ENCODE peak calls at places on chromosomes 3 and 15, in six cellular contexts. One of them, this sample, is unnamed.

GRCh38 chr3:141853146-141853690 is 23.2 kb upstream of the ATP1B3 start:
- DNase-seq in fibroblast of lung: no peak
- DNase-seq in neuronal stem cell: no peak
- DNase-seq in hepatocyte: no peak
- DNase-seq in SK-N-SH: no peak
- DNase-seq in K562: no peak
- DNase-seq in this sample: no peak

GRCh38 chr15:69081310-69082004 is 67.0 kb downstream of the NOX5 start:
- DNase-seq in fibroblast of lung: peak; percentile 72
- DNase-seq in neuronal stem cell: no peak
- DNase-seq in hepatocyte: no peak
- DNase-seq in SK-N-SH: no peak
- DNase-seq in K562: no peak
- DNase-seq in this sample: peak; percentile 44

GRCh38 chr3:119662604-119663377 is 2.4 kb upstream of the POPDC2 start:
- DNase-seq in fibroblast of lung: peak; percentile 31
- DNase-seq in neuronal stem cell: no peak
- DNase-seq in hepatocyte: no peak
- DNase-seq in SK-N-SH: no peak
- DNase-seq in K562: no peak
- DNase-seq in this sample: no peak

GRCh38 chr3:78580691-78581090 is 1187.1 kb downstream of the ROBO1 start:
- DNase-seq in fibroblast of lung: peak; percentile 17
- DNase-seq in neuronal stem cell: no peak
- DNase-seq in hepatocyte: peak; percentile 5
- DNase-seq in SK-N-SH: no peak
- DNase-seq in K562: no peak
- DNase-seq in this sample: no peak

GRCh38 chr3:197031315-197032285 is 2.0 kb upstream of the MELTF start:
- DNase-seq in fibroblast of lung: peak; percentile 98
- DNase-seq in neuronal stem cell: no peak
- DNase-seq in hepatocyte: peak; percentile 95
- DNase-seq in SK-N-SH: no peak
- DNase-seq in K562: peak; percentile 87
- DNase-seq in this sample: peak; percentile 95

GRCh38 chr3:12363397-12364195 is 74.7 kb downstream of the PPARG start:
- DNase-seq in fibroblast of lung: peak; percentile 55
- DNase-seq in neuronal stem cell: no peak
- DNase-seq in hepatocyte: no peak
- DNase-seq in SK-N-SH: no peak
- DNase-seq in K562: no peak
- DNase-seq in this sample: no peak

GRCh38 chr3:181384970-181385369 is 326.8 kb upstream of the SOX2 start:
- DNase-seq in fibroblast of lung: no peak
- DNase-seq in neuronal stem cell: no peak
- DNase-seq in hepatocyte: no peak
- DNase-seq in SK-N-SH: no peak
- DNase-seq in K562: no peak
- DNase-seq in this sample: no peak

GRCh38 chr3:23312866-23313265 is 109.7 kb downstream of the UBE2E2 start:
- DNase-seq in fibroblast of lung: peak; percentile 23
- DNase-seq in neuronal stem cell: no peak
- DNase-seq in hepatocyte: no peak
- DNase-seq in SK-N-SH: no peak
- DNase-seq in K562: no peak
- DNase-seq in this sample: no peak

GRCh38 chr3:55951371-55951770 is 464.3 kb upstream of the WNT5A start:
- DNase-seq in fibroblast of lung: no peak
- DNase-seq in neuronal stem cell: no peak
- DNase-seq in hepatocyte: no peak
- DNase-seq in SK-N-SH: no peak
- DNase-seq in K562: no peak
- DNase-seq in this sample: no peak

GRCh38 chr15:92306662-92307061 is 87.0 kb upstream of the ST8SIA2 start:
- DNase-seq in fibroblast of lung: peak; percentile 9
- DNase-seq in neuronal stem cell: peak; percentile 46
- DNase-seq in hepatocyte: peak; percentile 48
- DNase-seq in SK-N-SH: peak; percentile 52
- DNase-seq in K562: peak; percentile 12
- DNase-seq in this sample: no peak

GRCh38 chr3:194976049-194976451 is 290.4 kb downstream of the FAM43A start:
- DNase-seq in fibroblast of lung: no peak
- DNase-seq in neuronal stem cell: no peak
- DNase-seq in hepatocyte: no peak
- DNase-seq in SK-N-SH: no peak
- DNase-seq in K562: no peak
- DNase-seq in this sample: no peak

GRCh38 chr15:69450968-69451695 is 1.5 kb upstream of the RPLP1 start:
- DNase-seq in fibroblast of lung: no peak
- DNase-seq in neuronal stem cell: no peak
- DNase-seq in hepatocyte: no peak
- DNase-seq in SK-N-SH: no peak
- DNase-seq in K562: no peak
- DNase-seq in this sample: no peak

GRCh38 chr3:42247576-42248027 is 18.4 kb downstream of the CCK start:
- DNase-seq in fibroblast of lung: peak; percentile 36
- DNase-seq in neuronal stem cell: peak; percentile 77
- DNase-seq in hepatocyte: peak; percentile 78
- DNase-seq in SK-N-SH: peak; percentile 58
- DNase-seq in K562: peak; percentile 66
- DNase-seq in this sample: peak; percentile 64

GRCh38 chr3:8938021-8938420 is 25.3 kb downstream of the RAD18 start:
- DNase-seq in fibroblast of lung: peak; percentile 57
- DNase-seq in neuronal stem cell: no peak
- DNase-seq in hepatocyte: peak; percentile 16
- DNase-seq in SK-N-SH: no peak
- DNase-seq in K562: peak; percentile 16
- DNase-seq in this sample: no peak

GRCh38 chr3:135987647-135988046 is 22.1 kb downstream of the PPP2R3A start:
- DNase-seq in fibroblast of lung: no peak
- DNase-seq in neuronal stem cell: no peak
- DNase-seq in hepatocyte: no peak
- DNase-seq in SK-N-SH: no peak
- DNase-seq in K562: no peak
- DNase-seq in this sample: no peak

DNA sequence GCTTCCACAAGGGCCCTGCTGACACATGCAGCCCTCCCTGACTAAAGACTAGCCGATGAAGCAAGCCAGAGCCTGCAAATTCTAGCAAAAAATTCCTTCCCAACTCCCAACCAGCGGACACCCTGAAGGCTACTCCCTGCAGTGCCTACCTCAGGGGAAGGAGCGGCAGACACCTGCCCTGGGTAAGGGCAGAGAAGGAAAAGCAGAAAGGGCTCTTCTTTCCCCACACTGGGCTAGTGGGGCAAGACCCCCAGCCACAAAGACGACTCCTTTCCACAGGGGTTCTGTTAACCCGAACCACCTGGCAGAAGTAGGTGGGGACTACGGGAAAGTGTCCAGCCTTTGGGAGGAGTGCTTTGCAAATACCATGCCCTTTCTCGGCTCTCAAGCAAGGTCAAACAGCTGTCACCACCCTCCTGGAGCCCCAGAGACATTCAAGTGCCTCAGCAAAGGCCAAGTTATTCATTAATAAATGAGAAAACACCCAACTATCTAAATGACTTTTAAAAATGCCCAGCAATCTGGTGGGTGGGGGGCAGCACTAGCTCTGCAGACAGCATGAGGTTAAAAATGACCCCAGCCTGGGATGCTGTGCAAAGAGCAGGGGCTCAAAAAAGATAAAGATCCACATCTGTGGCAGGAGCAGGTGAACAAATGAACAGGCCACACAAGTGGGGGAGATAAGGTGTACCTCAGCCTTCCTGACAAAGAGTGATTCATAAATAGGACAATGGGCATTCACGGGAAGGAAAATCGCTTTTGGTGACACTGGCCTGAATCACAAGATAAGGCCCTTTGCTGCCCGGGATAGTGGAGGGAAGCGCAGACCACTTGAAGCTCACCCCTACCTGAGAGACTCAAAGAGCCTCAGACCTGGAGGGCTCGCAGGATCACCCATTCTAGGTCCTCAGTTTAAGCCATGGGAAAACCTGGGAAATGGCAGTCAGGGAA is 33.0 kb downstream of the CCDC12 start:
- DNase-seq in fibroblast of lung: no peak
- DNase-seq in neuronal stem cell: no peak
- DNase-seq in hepatocyte: peak; percentile 61
- DNase-seq in SK-N-SH: no peak
- DNase-seq in K562: no peak
- DNase-seq in this sample: peak; percentile 70
- H3K4me1 ChIP-seq in fibroblast of lung: no peaks in the 10 kb centered on the region
- H3K4me1 ChIP-seq in neuronal stem cell: peaks cover 5% of the 10 kb centered on the region
- H3K4me1 ChIP-seq in hepatocyte: peaks cover 85% of the 10 kb centered on the region
- H3K4me1 ChIP-seq in SK-N-SH: peaks cover 16% of the 10 kb centered on the region
- H3K4me1 ChIP-seq in K562: peaks cover 27% of the 10 kb centered on the region
- H3K4me1 ChIP-seq in this sample: peaks cover 60% of the 10 kb centered on the region

DNA sequence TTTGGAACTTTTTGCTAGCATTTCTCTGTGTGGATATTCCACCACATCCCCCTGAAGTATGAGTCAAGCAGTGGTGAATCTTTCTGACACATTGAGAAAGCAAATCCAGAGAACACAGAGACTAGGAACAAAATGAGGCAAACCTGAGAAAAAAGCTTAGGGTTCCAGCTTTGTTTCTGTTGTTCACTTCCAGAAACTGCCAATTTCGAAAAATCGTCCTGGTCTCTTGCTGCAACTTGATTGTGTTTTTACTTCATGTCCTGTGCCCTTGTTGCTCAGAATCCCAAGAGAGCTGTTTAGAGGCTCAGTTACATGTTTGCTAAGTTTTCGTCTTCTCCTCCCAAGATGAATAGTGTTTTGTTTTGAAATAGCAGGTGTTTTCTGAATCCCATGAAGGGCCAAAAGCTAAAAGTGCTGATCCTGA is 13.7 kb downstream of the MAP2K1 start:
- DNase-seq in fibroblast of lung: peak; percentile 45
- DNase-seq in neuronal stem cell: no peak
- DNase-seq in hepatocyte: no peak
- DNase-seq in SK-N-SH: no peak
- DNase-seq in K562: no peak
- DNase-seq in this sample: no peak
- H3K27ac ChIP-seq in fibroblast of lung: no peak overlapping the region
- H3K27ac ChIP-seq in neuronal stem cell: peak overlapping the region; percentile 29
- H3K27ac ChIP-seq in hepatocyte: no peak overlapping the region
- H3K27ac ChIP-seq in SK-N-SH: peak overlapping the region; percentile 25
- H3K27ac ChIP-seq in K562: no peak overlapping the region
- H3K27ac ChIP-seq in this sample: no peak overlapping the region

GRCh38 chr3:100844063-100844936 is 135.0 kb downstream of the TFG start:
- DNase-seq in fibroblast of lung: peak; percentile 37
- DNase-seq in neuronal stem cell: no peak
- DNase-seq in hepatocyte: no peak
- DNase-seq in SK-N-SH: no peak
- DNase-seq in K562: no peak
- DNase-seq in this sample: no peak
- H2AFZ ChIP-seq in fibroblast of lung: no peak overlapping the region
- H2AFZ ChIP-seq in neuronal stem cell: no peak overlapping the region
- H2AFZ ChIP-seq in hepatocyte: no peak overlapping the region
- H2AFZ ChIP-seq in SK-N-SH: no peak overlapping the region
- H2AFZ ChIP-seq in K562: no peak overlapping the region
- H2AFZ ChIP-seq in this sample: no peak overlapping the region

GRCh38 chr3:26264708-26265107 is 357.9 kb upstream of the LRRC3B start:
- DNase-seq in fibroblast of lung: no peak
- DNase-seq in neuronal stem cell: no peak
- DNase-seq in hepatocyte: no peak
- DNase-seq in SK-N-SH: no peak
- DNase-seq in K562: no peak
- DNase-seq in this sample: no peak

GRCh38 chr3:26259166-26259565 is 363.4 kb upstream of the LRRC3B start:
- DNase-seq in fibroblast of lung: no peak
- DNase-seq in neuronal stem cell: no peak
- DNase-seq in hepatocyte: no peak
- DNase-seq in SK-N-SH: no peak
- DNase-seq in K562: no peak
- DNase-seq in this sample: no peak

GRCh38 chr3:26260073-26260623 is 362.4 kb upstream of the LRRC3B start:
- DNase-seq in fibroblast of lung: no peak
- DNase-seq in neuronal stem cell: no peak
- DNase-seq in hepatocyte: peak; percentile 25
- DNase-seq in SK-N-SH: peak; percentile 32
- DNase-seq in K562: no peak
- DNase-seq in this sample: no peak
- H3K4me1 ChIP-seq in fibroblast of lung: no peaks in the 10 kb centered on the region
- H3K4me1 ChIP-seq in neuronal stem cell: peaks cover 2% of the 10 kb centered on the region
- H3K4me1 ChIP-seq in hepatocyte: peaks cover 27% of the 10 kb centered on the region
- H3K4me1 ChIP-seq in SK-N-SH: no peaks in the 10 kb centered on the region
- H3K4me1 ChIP-seq in K562: no peaks in the 10 kb centered on the region
- H3K4me1 ChIP-seq in this sample: no peaks in the 10 kb centered on the region

GRCh38 chr3:168885028-168885427 is 778.5 kb downstream of the MECOM start:
- DNase-seq in fibroblast of lung: peak; percentile 95
- DNase-seq in neuronal stem cell: no peak
- DNase-seq in hepatocyte: no peak
- DNase-seq in SK-N-SH: no peak
- DNase-seq in K562: no peak
- DNase-seq in this sample: no peak
- H3K27ac ChIP-seq in fibroblast of lung: no peak overlapping the region
- H3K27ac ChIP-seq in neuronal stem cell: no peak overlapping the region
- H3K27ac ChIP-seq in hepatocyte: no peak overlapping the region
- H3K27ac ChIP-seq in SK-N-SH: no peak overlapping the region
- H3K27ac ChIP-seq in K562: no peak overlapping the region
- H3K27ac ChIP-seq in this sample: no peak overlapping the region

DNA sequence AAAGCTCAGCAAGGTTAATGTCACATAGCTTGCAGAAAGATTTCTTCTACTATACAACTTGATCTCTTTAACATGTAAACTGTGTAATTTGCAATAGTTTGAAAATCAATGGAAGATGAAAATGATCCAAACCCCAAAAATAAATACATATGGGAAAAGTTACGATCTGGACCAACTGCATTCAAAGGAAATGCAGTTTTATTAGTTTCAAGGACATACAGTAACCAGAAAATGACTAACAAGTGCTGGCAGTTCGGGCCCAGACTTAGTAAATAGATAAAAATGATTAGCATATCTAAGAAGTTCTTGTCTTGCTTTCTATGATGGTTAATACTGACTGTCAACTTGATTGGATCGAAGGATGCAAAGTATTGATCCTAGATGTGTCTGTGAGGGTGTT is 37.3 kb upstream of the LEKR1 start:
- DNase-seq in fibroblast of lung: peak; percentile 27
- DNase-seq in neuronal stem cell: no peak
- DNase-seq in hepatocyte: no peak
- DNase-seq in SK-N-SH: no peak
- DNase-seq in K562: no peak
- DNase-seq in this sample: no peak
- H2AFZ ChIP-seq in fibroblast of lung: no peak overlapping the region
- H2AFZ ChIP-seq in neuronal stem cell: no peak overlapping the region
- H2AFZ ChIP-seq in hepatocyte: no peak overlapping the region
- H2AFZ ChIP-seq in SK-N-SH: peak overlapping the region; percentile 27
- H2AFZ ChIP-seq in K562: peak overlapping the region; percentile 50
- H2AFZ ChIP-seq in this sample: no peak overlapping the region

This sample was measured in PC-9.